ENCODE peak calls at places on chromosomes 4 and X, in six cellular contexts. K, M, X, U, H and I are unnamed samples.

GRCh38 chr4:126939401-126939800 is 693.4 kb upstream of the INTU start:
- DNase-seq in K (no peak), M (no peak), X (no peak), U (no peak), H (no peak), I (no peak)

GRCh38 chrX:109373468-109373867 is 108.4 kb downstream of the GUCY2F start:
- DNase-seq in K (no peak), M (no peak), X (no peak), U (no peak), H (no peak), I (no peak)

GRCh38 chrX:39508300-39508692 is 589.5 kb downstream of the BCOR start:
- DNase-seq in K (no peak), M (no peak), X (no peak), U (no peak), H (no peak), I (no peak)

GRCh38 chr4:1297456-1298325 is 8.0 kb downstream of the MAEA start:
- DNase-seq in K (no peak), M (no peak), X (no peak), U (no peak), H (no peak), I (no peak)

GRCh38 chr4:23999714-24000113 is 109.9 kb upstream of the PPARGC1A start:
- DNase-seq in K (no peak), M (no peak), X (no peak), U (no peak), H (no peak), I (no peak)

GRCh38 chr4:89295415-89295927 is 12.1 kb downstream of the GPRIN3 start:
- DNase-seq in K (no peak), M (no peak), X (no peak), U (no peak), H (no peak), I (no peak)

GRCh38 chr4:152640058-152640921 is 39.5 kb downstream of the TMEM154 start:
- DNase-seq in K (peak; percentile 30), M (peak; percentile 20), X (no peak), U (no peak), H (peak; percentile 34), I (peak; percentile 31)

GRCh38 chr4:37453004-37453360 is 208.4 kb downstream of the NWD2 start:
- DNase-seq in K (peak; percentile 68), M (peak; percentile 79), X (no peak), U (no peak), H (peak; percentile 47), I (peak; percentile 44)

GRCh38 chrX:14243823-14244222 is 214.1 kb upstream of the GEMIN8 start:
- DNase-seq in K (no peak), M (no peak), X (no peak), U (no peak), H (no peak), I (no peak)

GRCh38 chr4:4386736-4387392 is at the start of gene NSG1:
- DNase-seq in K (no peak), M (peak; percentile 13), X (no peak), U (no peak), H (no peak), I (no peak)

GRCh38 chrX:25012793-25013592 is 2.8 kb downstream of the ARX start:
- DNase-seq in K (no peak), M (peak; percentile 35), X (no peak), U (peak; percentile 60), H (no peak), I (peak; percentile 16)

GRCh38 chr4:5788144-5788543 is 77.1 kb downstream of the EVC start:
- DNase-seq in K (no peak), M (no peak), X (no peak), U (no peak), H (no peak), I (no peak)

GRCh38 chr4:118158946-118159345 is 124.7 kb downstream of the NDST3 start:
- DNase-seq in K (no peak), M (no peak), X (no peak), U (no peak), H (no peak), I (peak; percentile 75)

GRCh38 chrX:43500996-43501694 is 155.0 kb upstream of the MAOA start:
- DNase-seq in K (no peak), M (no peak), X (no peak), U (no peak), H (no peak), I (no peak)

GRCh38 chrX:65706041-65706828 is 38.8 kb downstream of the MSN start:
- DNase-seq in K (peak; percentile 76), M (peak; percentile 61), X (no peak), U (no peak), H (no peak), I (no peak)

GRCh38 chr4:111204807-111205206 is 581.9 kb upstream of the PITX2 start:
- DNase-seq in K (no peak), M (no peak), X (no peak), U (no peak), H (no peak), I (no peak)

GRCh38 chr4:26273308-26273980 is 47.4 kb upstream of the RBPJ start:
- DNase-seq in K (no peak), M (no peak), X (no peak), U (peak; percentile 10), H (no peak), I (no peak)

GRCh38 chrX:112814496-112814895 is 26.1 kb downstream of the AMOT start:
- DNase-seq in K (no peak), M (no peak), X (no peak), U (no peak), H (no peak), I (no peak)

GRCh38 chrX:135973548-135974278 is at the start of gene MMGT1:
- DNase-seq in K (peak; percentile 86), M (peak; percentile 84), X (peak; percentile 64), U (peak; percentile 67), H (peak; percentile 96), I (peak; percentile 89)
- TF ChIP-seq POLR2A in K (peak; percentile 52), M (peak; percentile 43), X (peak; percentile 60), U (peak; percentile 39), H (peak; percentile 87), I (peak; percentile 63)

DNA sequence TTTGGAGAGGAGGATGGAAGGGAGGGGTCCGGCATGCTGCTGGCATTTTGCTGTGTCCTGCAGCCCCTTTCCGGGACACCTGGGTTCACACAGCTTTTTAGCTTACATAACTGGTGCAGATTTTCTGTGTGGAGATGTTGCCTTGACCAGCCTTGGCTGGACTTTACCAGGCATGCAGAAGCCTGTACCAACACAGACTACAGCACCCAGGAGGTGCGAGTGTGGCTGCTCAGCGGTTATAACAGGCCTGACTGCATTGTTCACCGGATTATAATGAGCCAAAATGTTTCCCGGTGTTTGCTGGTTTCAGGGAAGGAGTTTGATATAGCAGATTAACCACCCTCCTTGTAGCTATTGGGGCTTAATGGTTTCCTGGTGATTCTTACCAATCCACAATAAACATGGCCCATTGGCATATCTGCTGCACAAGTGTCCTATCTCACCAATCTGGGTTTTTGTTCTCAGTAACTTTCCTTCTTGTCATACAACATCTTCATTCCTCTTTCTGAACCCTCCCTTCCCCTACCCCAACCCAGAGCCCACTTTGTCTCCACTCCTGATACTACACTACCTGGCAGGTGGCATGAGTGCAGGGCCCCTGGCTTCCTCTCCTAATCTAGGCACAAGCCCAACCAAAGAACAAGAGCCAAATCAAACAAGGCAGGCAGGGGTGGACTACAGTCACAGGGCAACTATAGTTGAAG is 3.9 kb downstream of the RPL10 start:
- DNase-seq in K (no peak), M (no peak), X (no peak), U (no peak), H (no peak), I (no peak)
- TF ChIP-seq POLR2A in K (no peak), M (no peak), X (no peak), U (no peak), H (no peak), I (no peak)

GRCh38 chr4:15938182-15938581 is 358 bp downstream of the FGFBP1 start:
- DNase-seq in K (no peak), M (peak; percentile 26), X (no peak), U (no peak), H (no peak), I (no peak)

GRCh38 chr4:15931451-15932210 is 6.9 kb downstream of the FGFBP1 start:
- DNase-seq in K (no peak), M (no peak), X (no peak), U (no peak), H (no peak), I (no peak)

GRCh38 chr4:15936495-15936894 is 2.0 kb downstream of the FGFBP1 start:
- DNase-seq in K (no peak), M (no peak), X (no peak), U (no peak), H (no peak), I (no peak)

GRCh38 chr4:15935504-15936392 is 2.8 kb downstream of the FGFBP1 start:
- DNase-seq in K (no peak), M (no peak), X (no peak), U (no peak), H (no peak), I (no peak)

DNA sequence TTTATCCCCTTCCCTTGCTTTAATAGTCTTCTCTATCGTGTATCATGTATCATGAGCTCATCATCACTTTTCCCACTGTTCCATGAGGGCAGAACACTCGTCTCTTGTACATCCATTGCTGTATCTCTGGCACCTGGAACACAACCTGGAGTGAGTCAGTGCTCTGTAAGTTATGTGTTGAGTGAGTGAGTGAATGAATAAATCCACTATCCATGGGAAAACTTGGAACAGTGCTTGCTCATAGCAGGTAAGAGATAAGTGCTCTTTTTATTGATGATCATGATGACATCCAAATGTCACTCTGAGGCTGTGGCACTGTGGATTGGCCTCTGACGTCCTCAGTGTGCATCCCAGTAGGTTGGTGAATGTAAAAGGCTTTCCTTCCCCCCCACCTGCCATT is 4.3 kb downstream of the FGFBP1 start:
- DNase-seq in K (no peak), M (no peak), X (no peak), U (no peak), H (no peak), I (no peak)
- TF ChIP-seq POLR2A in K (no peak), M (no peak), X (no peak), U (no peak), H (no peak), I (no peak)

DNA sequence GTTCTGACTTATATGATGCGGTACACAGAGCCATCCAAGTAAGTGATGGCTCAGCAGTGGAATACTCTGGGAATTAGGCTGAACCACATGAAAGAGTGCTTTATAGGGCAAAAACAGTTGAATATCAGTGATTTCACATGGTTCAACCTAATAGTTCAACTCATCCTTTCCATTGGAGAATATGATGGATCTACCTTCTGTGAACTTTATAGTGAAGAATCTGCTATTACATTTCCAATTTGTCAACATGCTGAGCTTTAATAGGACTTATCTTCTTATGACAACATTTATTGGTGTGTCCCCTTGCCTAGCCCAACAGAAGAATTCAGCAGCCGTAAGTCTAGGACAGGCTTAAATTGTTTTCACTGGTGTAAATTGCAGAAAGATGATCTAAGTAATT is 15.4 kb upstream of the AFP start:
- DNase-seq in K (no peak), M (no peak), X (no peak), U (no peak), H (no peak), I (no peak)
- TF ChIP-seq POLR2A in K (no peak), M (no peak), X (no peak), U (no peak), H (no peak), I (no peak)

GRCh38 chr4:128287871-128288688 is 467 bp upstream of the PGRMC2 start:
- DNase-seq in K (peak; percentile 100), M (peak; percentile 98), X (peak; percentile 100), U (peak; percentile 98), H (peak; percentile 99), I (peak; percentile 100)
- TF ChIP-seq POLR2A in K (peak; percentile 80), M (peak; percentile 75), X (peak; percentile 78), U (peak; percentile 83), H (peak; percentile 82), I (peak; percentile 99)